ENCODE peak calls at places on chromosomes 13 and 19, in ten cellular contexts. M, W, G, Q, Z, U, R, L, E and Y are unnamed samples.

GRCh38 chr19:23799321-23799720 is 40.6 kb upstream of the ZNF681 start:
- DNase-seq in E (no peak), G (peak; percentile 1), W (no peak), L (no peak), Z (no peak), M (no peak), U (no peak), R (peak; percentile 73), Q (no peak), Y (no peak)

GRCh38 chr19:42596391-42597071 is 1.8 kb upstream of the CEACAM8 start:
- DNase-seq in E (no peak), Q (no peak), U (peak; percentile 28), M (peak; percentile 50), W (no peak), Z (peak; percentile 14), R (peak; percentile 31), G (no peak), L (peak; percentile 41), Y (no peak)

GRCh38 chr19:1471514-1472107 is 7.4 kb downstream of the C19orf25 start:
- DNase-seq in U (no peak), R (no peak), Q (no peak), E (no peak), Z (no peak), M (no peak), G (no peak), W (no peak), L (no peak), Y (no peak)

GRCh38 chr13:36862722-36863121 is 43.7 kb downstream of the RFXAP start:
- DNase-seq in Q (no peak), L (no peak), W (no peak), G (no peak), U (no peak), M (no peak), R (no peak), E (no peak), Z (no peak), Y (no peak)

GRCh38 chr19:39182174-39182505 is 14.6 kb upstream of the NCCRP1 start:
- DNase-seq in L (no peak), G (no peak), U (no peak), E (no peak), R (no peak), W (no peak), Z (no peak), Q (no peak), M (no peak), Y (no peak)

GRCh38 chr13:83327091-83327490 is 555.2 kb downstream of the SLITRK1 start:
- DNase-seq in L (no peak), M (no peak), U (peak; percentile 27), W (no peak), G (no peak), Q (no peak), R (no peak), Z (no peak), E (no peak), Y (peak; percentile 16)

GRCh38 chr13:109794095-109794494 is 7.7 kb upstream of the IRS2 start:
- DNase-seq in Q (no peak), G (no peak), R (no peak), W (no peak), L (no peak), Z (no peak), E (no peak), M (no peak), U (no peak), Y (no peak)

GRCh38 chr13:40653558-40654318 is 12.7 kb downstream of the FOXO1 start:
- DNase-seq in Z (no peak), M (no peak), W (no peak), G (no peak), Q (peak; percentile 28), U (peak; percentile 44), E (no peak), L (no peak), R (no peak), Y (peak; percentile 39)

GRCh38 chr13:21541271-21541670 is 62.7 kb downstream of the MICU2 start:
- DNase-seq in U (no peak), M (no peak), Q (no peak), E (no peak), R (no peak), W (no peak), Z (peak; percentile 8), L (no peak), G (no peak), Y (no peak)

GRCh38 chr19:27777726-27778125 is 1435.2 kb downstream of the UQCRFS1 start:
- DNase-seq in R (no peak), G (no peak), W (no peak), Z (no peak), L (no peak), Q (no peak), E (no peak), U (no peak), M (no peak), Y (no peak)

GRCh38 chr13:77184455-77184854 is 142.4 kb downstream of the MYCBP2 start:
- DNase-seq in R (no peak), E (peak; percentile 77), U (no peak), G (no peak), Q (no peak), W (no peak), L (no peak), Z (peak; percentile 46), M (peak; percentile 51), Y (no peak)

GRCh38 chr13:73956101-73956500 is 178.1 kb downstream of the KLF12 start:
- DNase-seq in M (no peak), U (no peak), W (no peak), R (no peak), Q (no peak), Z (no peak), L (no peak), G (no peak), E (no peak), Y (no peak)

GRCh38 chr19:13117772-13118423 is at the start of gene NACC1:
- DNase-seq in G (peak; percentile 86), L (peak; percentile 90), U (peak; percentile 90), Q (peak; percentile 86), Z (peak; percentile 92), M (peak; percentile 90), R (peak; percentile 87), W (peak; percentile 90), E (no peak), Y (peak; percentile 89)